ENCODE peak calls at places on chromosomes 16 and 17, in four cellular contexts. I is activated T-cell treated with anti-CD3 and anti-CD28 coated beads for 48 hours, H is left colon, U is heart left ventricle. Y is an unnamed sample.
A peak's percentile ranks its signal among the peaks of the same experiment; 100 is the strongest.

GRCh38 chr16:12573730-12574383 is 229.8 kb downstream of the CPPED1 start:
- DNase-seq in I (peak; percentile 68), H (no peak), U (no peak), Y (no peak)

GRCh38 chr17:55770220-55770870 is 19.5 kb downstream of the PCTP start:
- DNase-seq in I (no peak), H (no peak), U (no peak), Y (no peak)

GRCh38 chr17:41610965-41611640 is 1.5 kb downstream of the KRT16 start:
- DNase-seq in I (no peak), H (no peak), U (peak; percentile 56), Y (no peak)

GRCh38 chr16:1530883-1531637 is 2.4 kb upstream of the TMEM204 start:
- DNase-seq in I (no peak), H (peak; percentile 49), U (peak; percentile 85), Y (peak; percentile 74)

GRCh38 chr17:14118951-14119350 is 49.6 kb downstream of the COX10 start:
- DNase-seq in I (no peak), H (no peak), U (no peak), Y (no peak)

GRCh38 chr17:20008242-20009051 is 712 bp upstream of the SPECC1 start:
- DNase-seq in I (peak; percentile 16), H (no peak), U (peak; percentile 68), Y (peak; percentile 71)

GRCh38 chr17:78075545-78075944 is 53.0 kb downstream of the TMC6 start:
- DNase-seq in I (no peak), H (no peak), U (no peak), Y (no peak)

GRCh38 chr17:2337152-2337810 is at the start of gene SGSM2:
- DNase-seq in I (peak; percentile 61), H (peak; percentile 57), U (peak; percentile 84), Y (peak; percentile 54)

GRCh38 chr16:72922714-72923113 is 125.2 kb downstream of the ZFHX3 start:
- DNase-seq in I (no peak), H (no peak), U (no peak), Y (no peak)

GRCh38 chr16:72983728-72984350 is 64.1 kb downstream of the ZFHX3 start:
- DNase-seq in I (no peak), H (no peak), U (no peak), Y (peak; percentile 61)

GRCh38 chr17:10316986-10317834 is 55.6 kb downstream of the MYH13 start:
- DNase-seq in I (no peak), H (peak; percentile 38), U (peak; percentile 68), Y (no peak)

GRCh38 chr16:11020792-11021440 is 76.6 kb downstream of the CLEC16A start:
- DNase-seq in I (no peak), H (no peak), U (no peak), Y (no peak)

GRCh38 chr16:23905027-23905426 is 69.2 kb downstream of the PRKCB start:
- DNase-seq in I (no peak), H (no peak), U (no peak), Y (peak; percentile 70)

GRCh38 chr17:7848665-7849184 is 6.1 kb upstream of the TMEM88 start:
- DNase-seq in I (no peak), H (no peak), U (no peak), Y (no peak)

GRCh38 chr16:23464196-23464595 is 11.2 kb upstream of the COG7 start:
- DNase-seq in I (no peak), H (no peak), U (no peak), Y (no peak)

GRCh38 chr17:75647061-75647460 is 13.8 kb downstream of the SMIM5 start:
- DNase-seq in I (no peak), H (no peak), U (no peak), Y (no peak)

GRCh38 chr16:86772671-86773338 is 194.5 kb downstream of the FOXL1 start:
- DNase-seq in I (no peak), H (no peak), U (no peak), Y (no peak)

GRCh38 chr16:3175157-3176153 is 12.5 kb upstream of the OR1F1 start:
- DNase-seq in I (peak; percentile 74), H (no peak), U (no peak), Y (no peak)

GRCh38 chr17:35774499-35774898 is 13.8 kb downstream of the C17orf50 start:
- DNase-seq in I (no peak), H (peak; percentile 79), U (no peak), Y (peak; percentile 63)

GRCh38 chr16:65180986-65181710 is 59.3 kb upstream of the CDH11 start:
- DNase-seq in I (no peak), H (no peak), U (no peak), Y (no peak)

GRCh38 chr17:5378566-5379207 is 40.8 kb downstream of the NUP88 start:
- DNase-seq in I (no peak), H (no peak), U (no peak), Y (no peak)

GRCh38 chr16:19840524-19841110 is 44.0 kb downstream of the GPRC5B start:
- DNase-seq in I (no peak), H (no peak), U (no peak), Y (no peak)

GRCh38 chr16:60318486-60318885 is 1584.4 kb upstream of the GOT2 start:
- DNase-seq in I (no peak), H (no peak), U (no peak), Y (no peak)